ENCODE peak calls at places on chromosome X, in ten cellular contexts. O is activated CD8-positive, alpha-beta T cell treated with anti-CD3 and anti-CD28 coated beads for 36 hours; X is foreskin fibroblast; E is choroid plexus epithelial cell; D is body of pancreas; J is tibial artery; C is fibroblast of mammary gland; K is astrocyte of the cerebellum; L is Peyer's patch; N is progenitor cell of endocrine pancreas. Z is an unnamed sample.

GRCh38 chrX:122517781-122518180 is 666.3 kb upstream of the GRIA3 start:
- DNase-seq in D (no peak), N (no peak), O (no peak), K (no peak), E (peak), C (peak), X (peak), L (no peak), J (no peak), Z (no peak)

GRCh38 chrX:153726286-153727107 is 1.8 kb downstream of the ABCD1 start:
- DNase-seq in C (peak), N (peak), J (peak), L (peak), E (peak), D (peak), O (peak), K (no peak), X (no peak), Z (peak)

GRCh38 chrX:40244980-40245379 is 147.2 kb upstream of the BCOR start:
- DNase-seq in N (no peak), O (peak), K (no peak), D (no peak), C (no peak), J (no peak), E (peak), L (no peak), X (no peak), Z (no peak)

GRCh38 chrX:121733514-121733913 is 686.1 kb downstream of the GLUD2 start:
- DNase-seq in N (no peak), K (no peak), J (no peak), C (peak), L (no peak), X (peak), E (no peak), D (no peak), O (no peak), Z (no peak)

GRCh38 chrX:108139303-108139702 is 47.7 kb downstream of the ATG4A start:
- DNase-seq in D (no peak), N (no peak), L (no peak), C (peak), J (no peak), K (no peak), X (no peak), E (peak), O (no peak), Z (no peak)

GRCh38 chrX:42615161-42615563 is 162.8 kb downstream of the PPP1R2C start:
- DNase-seq in C (peak), J (no peak), E (no peak), O (peak), L (peak), X (no peak), D (no peak), N (no peak), K (no peak), Z (peak)

GRCh38 chrX:11792461-11793421 is 34.7 kb downstream of the MSL3 start:
- DNase-seq in J (no peak), E (no peak), K (no peak), L (peak), D (peak), O (peak), C (no peak), X (no peak), N (no peak), Z (no peak)

GRCh38 chrX:39149761-39150160 is 348.5 kb downstream of the MID1IP1 start:
- DNase-seq in N (peak), E (peak), O (peak), K (no peak), X (peak), C (peak), J (peak), D (peak), L (peak), Z (peak)

GRCh38 chrX:40920351-40920750 is 164.9 kb upstream of the USP9X start:
- DNase-seq in D (no peak), L (no peak), O (no peak), N (no peak), K (no peak), J (no peak), X (no peak), C (no peak), E (no peak), Z (no peak)

GRCh38 chrX:70257599-70258288 is 2.3 kb downstream of the P2RY4 start:
- DNase-seq in J (no peak), C (no peak), K (no peak), E (no peak), O (no peak), D (no peak), N (no peak), X (no peak), L (no peak), Z (no peak)

GRCh38 chrX:70268034-70268433 is at the start of gene ARR3:
- DNase-seq in C (no peak), K (no peak), O (no peak), D (no peak), N (no peak), L (no peak), J (no peak), X (no peak), E (no peak), Z (no peak)

GRCh38 chrX:70260104-70260503 is at the start of gene P2RY4:
- DNase-seq in D (no peak), C (no peak), L (no peak), O (no peak), N (no peak), X (no peak), J (no peak), E (no peak), K (no peak), Z (no peak)

GRCh38 chrX:70264784-70265183 is 3.4 kb upstream of the ARR3 start:
- DNase-seq in K (no peak), C (peak), J (no peak), O (no peak), L (no peak), D (no peak), N (no peak), E (peak), X (no peak), Z (no peak)

DNA sequence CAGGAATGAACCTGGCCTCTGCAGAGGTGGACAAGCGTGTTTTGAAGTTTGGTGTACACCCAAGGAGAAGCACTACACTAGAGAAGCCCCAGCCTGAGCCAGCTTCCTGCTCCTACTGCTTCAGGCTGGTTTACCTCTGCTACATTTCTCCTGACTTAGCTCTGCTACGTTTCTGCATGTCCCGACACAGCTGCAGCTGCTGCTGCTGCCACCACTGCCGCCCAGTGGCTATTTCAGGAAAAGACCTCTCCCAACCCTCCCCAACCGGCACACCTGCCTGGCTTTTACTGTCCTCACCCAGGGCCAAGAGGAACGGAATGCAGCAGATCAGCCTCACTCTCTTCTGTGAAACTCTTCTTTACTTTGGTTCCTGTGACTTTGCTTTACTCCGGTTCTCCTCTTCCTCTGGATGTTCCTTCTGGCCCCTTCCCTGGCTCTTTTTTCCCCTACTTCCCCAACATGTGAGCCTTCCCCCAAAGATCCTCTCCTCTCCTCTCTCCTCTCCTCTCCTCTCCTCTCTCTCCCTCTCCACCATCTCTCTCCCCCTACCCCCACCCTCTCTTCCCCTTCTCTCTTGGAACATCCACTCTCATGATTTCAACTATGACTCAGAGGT is 3.1 kb upstream of the P2RY4 start:
- DNase-seq in O (peak), X (peak), E (peak), L (peak), K (no peak), D (peak), J (peak), C (peak), N (peak), Z (peak)
- TF ChIP-seq CTCF in O (peak), X (peak), E (peak), L (peak), K (peak), D (no peak), J (peak), C (peak), N (peak), Z (peak)

DNA sequence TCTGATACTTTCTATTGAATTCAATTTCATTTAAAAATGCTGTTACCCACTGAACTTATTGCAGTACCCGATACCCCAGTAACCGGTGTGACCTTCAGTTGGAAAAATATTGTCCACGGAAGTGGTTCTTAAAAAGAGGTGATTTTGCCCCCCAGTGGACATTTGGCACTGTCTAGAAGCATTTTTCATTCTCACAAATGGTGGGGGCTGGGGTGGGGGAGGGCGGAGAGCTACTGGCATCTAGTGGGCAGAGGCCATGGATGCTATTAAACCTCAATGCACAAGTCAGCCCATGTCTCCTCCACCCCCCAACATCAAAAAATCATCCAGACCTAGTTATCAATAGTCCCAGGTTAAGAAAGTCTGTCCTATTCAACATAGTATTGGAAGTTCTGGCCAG is 19.6 kb upstream of the CHM start:
- DNase-seq in N (no peak), O (no peak), E (peak), D (no peak), J (no peak), C (peak), L (no peak), X (no peak), K (no peak), Z (no peak)
- TF ChIP-seq CTCF in N (no peak), O (no peak), E (peak), D (no peak), J (no peak), C (no peak), L (no peak), X (no peak), K (no peak), Z (no peak)

GRCh38 chrX:49176421-49177326 is 5.0 kb downstream of the PLP2 start:
- DNase-seq in J (no peak), K (no peak), C (no peak), E (no peak), O (no peak), N (no peak), D (peak), L (no peak), X (no peak), Z (peak)

GRCh38 chrX:49175875-49176274 is 4.2 kb downstream of the PLP2 start:
- DNase-seq in K (no peak), O (no peak), J (no peak), L (no peak), N (no peak), D (no peak), E (no peak), X (no peak), C (no peak), Z (no peak)

GRCh38 chrX:49178537-49178936 is 6.8 kb downstream of the PLP2 start:
- DNase-seq in J (no peak), L (no peak), C (no peak), E (no peak), D (no peak), K (no peak), X (no peak), O (no peak), N (no peak), Z (no peak)

GRCh38 chrX:49177873-49178480 is 6.3 kb downstream of the PLP2 start:
- DNase-seq in D (no peak), C (no peak), N (no peak), J (no peak), K (no peak), X (no peak), E (no peak), O (no peak), L (no peak), Z (no peak)

GRCh38 chrX:49177338-49177833 is 5.7 kb downstream of the PLP2 start:
- DNase-seq in O (no peak), D (no peak), K (no peak), J (no peak), N (no peak), X (no peak), L (no peak), E (no peak), C (no peak), Z (peak)
- TF ChIP-seq CTCF in O (no peak), D (no peak), K (no peak), J (no peak), N (no peak), X (no peak), L (peak), E (peak), C (no peak), Z (no peak)

DNA sequence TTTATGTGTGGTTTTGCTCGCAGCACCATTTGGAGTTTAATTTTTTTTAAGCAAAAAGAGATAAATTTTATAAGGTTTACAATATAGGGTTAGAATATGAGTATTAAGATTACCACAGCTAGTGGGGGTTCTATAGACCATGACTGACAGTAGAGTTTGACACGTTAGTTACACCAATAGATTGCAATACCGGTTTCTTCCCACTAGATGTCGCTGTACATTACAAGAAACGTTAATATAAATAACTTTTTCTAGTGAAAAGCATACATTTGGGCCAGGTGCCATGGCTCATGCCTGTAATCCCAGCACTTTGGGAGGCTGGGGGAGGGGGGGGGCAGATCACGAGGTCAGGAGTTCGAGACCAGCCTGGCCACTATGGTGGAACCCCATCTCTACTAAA is 433.6 kb downstream of the MAGEB5 start:
- DNase-seq in K (no peak), E (peak), C (peak), J (no peak), N (no peak), X (no peak), O (no peak), L (no peak), D (no peak), Z (peak)
- TF ChIP-seq CTCF in K (peak), E (peak), C (peak), J (no peak), N (peak), X (peak), O (peak), L (no peak), D (no peak), Z (peak)

GRCh38 chrX:70039758-70040157 is 10.0 kb downstream of the AWAT2 start:
- DNase-seq in K (no peak), X (no peak), C (no peak), L (no peak), J (no peak), N (no peak), D (no peak), E (no peak), O (no peak), Z (peak)

GRCh38 chrX:70044541-70045245 is 5.0 kb downstream of the AWAT2 start:
- DNase-seq in K (no peak), D (no peak), X (no peak), E (peak), C (peak), J (no peak), O (no peak), L (peak), N (no peak), Z (no peak)

GRCh38 chrX:70041993-70042392 is 7.7 kb downstream of the AWAT2 start:
- DNase-seq in O (no peak), X (no peak), C (no peak), D (no peak), K (no peak), E (no peak), N (no peak), J (no peak), L (no peak), Z (no peak)

GRCh38 chrX:70043685-70044084 is 6.1 kb downstream of the AWAT2 start:
- DNase-seq in K (no peak), L (no peak), J (no peak), D (no peak), N (no peak), O (no peak), C (no peak), X (no peak), E (no peak), Z (no peak)

GRCh38 chrX:70042399-70043371 is 7.1 kb downstream of the AWAT2 start:
- DNase-seq in K (no peak), N (no peak), X (no peak), L (no peak), O (no peak), E (no peak), C (peak), J (no peak), D (no peak), Z (no peak)
- TF ChIP-seq CTCF in K (no peak), N (no peak), X (no peak), L (no peak), O (no peak), E (no peak), C (no peak), J (no peak), D (no peak), Z (no peak)

DNA sequence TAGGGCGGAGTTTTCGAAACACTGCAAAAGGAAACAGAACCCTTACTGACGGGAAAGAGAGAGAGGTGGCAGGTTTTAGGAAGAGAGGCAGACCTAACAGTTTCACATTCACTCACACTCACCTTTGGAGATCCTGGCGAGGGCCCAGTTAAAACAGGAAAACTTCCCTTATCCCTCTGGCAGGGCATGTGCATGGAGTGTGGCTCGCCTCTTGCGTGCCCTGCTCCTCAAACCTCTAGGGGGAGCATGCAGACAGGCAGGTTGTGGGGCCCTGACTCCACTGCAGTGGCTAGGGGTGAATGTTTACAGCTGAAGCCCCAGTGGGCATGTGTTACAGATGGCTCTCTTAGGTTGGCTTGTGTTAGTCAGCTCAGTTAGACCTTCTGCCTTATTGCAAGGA is 451.5 kb downstream of the UBE2NL start:
- DNase-seq in K (no peak), J (no peak), E (no peak), D (no peak), X (no peak), L (no peak), O (no peak), C (no peak), N (no peak), Z (peak)
- TF ChIP-seq CTCF in K (no peak), J (no peak), E (no peak), D (no peak), X (no peak), L (no peak), O (no peak), C (no peak), N (no peak), Z (no peak)

GRCh38 chrX:65750674-65751469 is 83.4 kb downstream of the MSN start:
- DNase-seq in X (no peak), L (peak), D (no peak), C (no peak), E (no peak), O (peak), J (no peak), N (no peak), K (no peak), Z (no peak)

GRCh38 chrX:65741823-65742222 is 74.4 kb downstream of the MSN start:
- DNase-seq in N (no peak), K (no peak), J (no peak), L (no peak), X (no peak), C (no peak), D (no peak), E (no peak), O (no peak), Z (no peak)

GRCh38 chrX:65744965-65745364 is 77.5 kb downstream of the MSN start:
- DNase-seq in E (peak), N (no peak), L (no peak), C (peak), K (no peak), J (no peak), X (peak), O (no peak), D (no peak), Z (peak)

GRCh38 chrX:65745427-65745826 is 78.0 kb downstream of the MSN start:
- DNase-seq in N (no peak), D (no peak), E (no peak), O (no peak), L (no peak), X (no peak), K (no peak), J (no peak), C (no peak), Z (no peak)

GRCh38 chrX:65745992-65746391 is 78.5 kb downstream of the MSN start:
- DNase-seq in O (no peak), E (peak), X (no peak), C (no peak), J (no peak), D (no peak), K (no peak), L (no peak), N (no peak), Z (peak)
- TF ChIP-seq CTCF in O (no peak), E (peak), X (no peak), C (no peak), J (no peak), D (no peak), K (no peak), L (peak), N (peak), Z (peak)

GRCh38 chrX:10190367-10190766 is 33.6 kb downstream of the CLCN4 start:
- DNase-seq in D (peak), N (no peak), E (peak), O (peak), L (peak), K (peak), C (peak), X (peak), J (peak), Z (peak)
- TF ChIP-seq CTCF in D (peak), N (peak), E (peak), O (no peak), L (peak), K (peak), C (peak), X (peak), J (peak), Z (peak)

GRCh38 chrX:115289465-115289864 is at the start of gene LUZP4:
- DNase-seq in D (no peak), N (no peak), O (no peak), E (no peak), C (no peak), L (no peak), J (no peak), X (no peak), K (no peak), Z (no peak)

GRCh38 chrX:115284877-115285276 is 4.6 kb upstream of the LUZP4 start:
- DNase-seq in J (no peak), D (no peak), C (peak), K (no peak), L (no peak), E (peak), N (no peak), X (no peak), O (no peak), Z (no peak)
- TF ChIP-seq CTCF in J (peak), D (no peak), C (no peak), K (no peak), L (no peak), E (peak), N (no peak), X (no peak), O (no peak), Z (peak)

DNA sequence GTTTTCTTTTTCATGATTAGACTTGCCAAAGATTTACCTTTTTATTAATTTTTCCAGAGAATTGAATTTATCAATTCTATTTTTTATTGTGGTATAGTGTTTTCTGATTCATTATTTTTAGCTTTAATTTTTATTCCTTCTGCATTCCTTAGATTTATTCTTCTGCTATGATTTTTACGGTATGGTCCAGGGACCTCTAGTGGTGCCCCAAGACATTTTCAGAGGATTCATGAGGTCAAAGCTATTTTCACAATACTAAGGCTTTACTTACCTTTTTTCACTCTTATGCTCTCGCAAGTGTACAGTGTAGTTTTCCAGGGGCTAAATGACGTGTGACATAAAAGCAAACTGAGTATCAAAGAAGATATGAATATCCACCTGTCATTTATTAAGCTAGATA is 8.0 kb downstream of the RADX start:
- DNase-seq in L (no peak), E (peak), K (no peak), J (no peak), C (peak), O (no peak), N (no peak), D (no peak), X (no peak), Z (peak)
- TF ChIP-seq CTCF in L (peak), E (peak), K (peak), J (no peak), C (peak), O (peak), N (peak), D (no peak), X (peak), Z (peak)

Z was measured in MCF 10A.